ENCODE peak calls at places on chromosomes 5 and 9, in eight cellular contexts. C, G, N, L, O, V, R and D are unnamed samples.

GRCh38 chr5:142970440-142970788 is 200.2 kb downstream of the ARHGAP26 start:
- DNase-seq in R (no peak), V (no peak), C (no peak), L (no peak), O (no peak), G (no peak), N (no peak), D (no peak)

GRCh38 chr9:2638871-2639673 is 17.5 kb downstream of the VLDLR start:
- DNase-seq in L (no peak), V (no peak), O (no peak), G (no peak), R (no peak), N (no peak), C (no peak), D (no peak)

GRCh38 chr5:42887094-42887493 is 75.4 kb upstream of the SELENOP start:
- DNase-seq in V (no peak), O (no peak), C (peak; percentile 79), N (no peak), L (no peak), G (no peak), R (peak; percentile 35), D (no peak)

GRCh38 chr9:94791431-94791830 is 64.9 kb downstream of the AOPEP start:
- DNase-seq in N (no peak), G (no peak), R (no peak), L (no peak), V (no peak), C (no peak), O (no peak), D (no peak)

GRCh38 chr5:15587941-15588340 is 88.0 kb downstream of the FBXL7 start:
- DNase-seq in L (no peak), C (no peak), O (no peak), N (no peak), R (no peak), V (no peak), G (no peak), D (peak; percentile 38)

GRCh38 chr5:139133237-139133636 is 64.9 kb downstream of the SIL1 start:
- DNase-seq in C (no peak), N (no peak), R (no peak), V (no peak), G (no peak), O (no peak), L (no peak), D (no peak)

GRCh38 chr5:12837592-12837991 is 933.3 kb upstream of the CTNND2 start:
- DNase-seq in V (no peak), R (no peak), G (no peak), O (no peak), L (no peak), C (no peak), N (no peak), D (no peak)

GRCh38 chr5:35117960-35118359 is 70.2 kb upstream of the AGXT2 start:
- DNase-seq in C (peak; percentile 17), O (no peak), N (no peak), L (no peak), V (peak; percentile 14), G (peak; percentile 75), R (no peak), D (peak; percentile 80)

GRCh38 chr9:81597749-81598497 is 91.4 kb downstream of the TLE1 start:
- DNase-seq in L (no peak), O (no peak), N (no peak), R (no peak), V (no peak), C (no peak), G (no peak), D (no peak)

GRCh38 chr5:79605560-79605959 is 6.7 kb upstream of the TENT2 start:
- DNase-seq in C (no peak), O (no peak), L (no peak), G (no peak), N (no peak), R (no peak), V (no peak), D (no peak)

GRCh38 chr9:97556036-97556720 is 54.7 kb downstream of the TMOD1 start:
- DNase-seq in R (no peak), N (no peak), L (no peak), C (no peak), O (no peak), V (no peak), G (no peak), D (no peak)

GRCh38 chr5:96538831-96539250 is 105.8 kb upstream of the PCSK1 start:
- DNase-seq in O (no peak), N (no peak), R (no peak), V (no peak), G (no peak), L (no peak), C (no peak), D (peak; percentile 68)

GRCh38 chr5:13930721-13931246 is 13.7 kb downstream of the DNAH5 start:
- DNase-seq in N (no peak), G (no peak), O (no peak), R (no peak), L (no peak), V (no peak), C (no peak), D (no peak)

GRCh38 chr5:38378579-38378978 is 120.2 kb downstream of the EGFLAM start:
- DNase-seq in G (no peak), C (no peak), O (no peak), V (no peak), R (no peak), N (no peak), L (no peak), D (no peak)
- TF ChIP-seq CTCF in G (no peak), C (no peak), O (no peak), V (no peak), R (no peak), N (no peak), L (no peak), D (no peak)

DNA sequence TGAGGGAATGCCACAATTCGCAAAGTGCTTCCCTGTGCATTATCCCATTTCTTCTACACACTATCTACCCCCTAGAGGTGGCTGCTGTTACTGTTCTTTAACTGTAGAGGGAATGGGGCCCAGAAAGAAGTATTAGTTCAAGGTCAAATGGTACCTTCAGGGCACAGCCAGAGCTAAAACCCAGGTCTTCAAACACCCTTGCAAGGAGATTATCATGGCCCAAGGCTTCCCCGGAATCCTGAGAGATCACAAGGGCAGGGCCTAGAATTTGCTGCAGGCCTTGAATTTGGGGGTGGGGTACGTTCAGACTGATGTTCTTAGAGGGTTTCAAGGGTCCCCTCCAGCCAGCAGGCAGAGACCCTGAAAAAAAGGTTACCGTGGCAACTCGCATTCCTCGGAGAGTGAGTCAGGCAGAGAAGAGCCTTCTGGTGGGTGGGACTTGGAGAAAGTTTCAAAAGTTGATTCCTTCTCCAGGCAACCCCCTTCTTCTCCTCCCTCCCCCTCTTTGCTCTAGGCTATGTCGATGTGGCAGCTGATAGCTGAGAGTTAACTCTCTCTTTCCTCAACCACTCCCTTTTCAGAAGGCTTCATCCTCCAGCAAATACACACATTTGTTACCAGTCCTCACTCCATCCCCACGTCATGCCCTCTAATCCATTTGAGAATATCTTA is 1.9 kb downstream of the SPARC start:
- DNase-seq in N (no peak), R (peak; percentile 69), C (peak; percentile 88), L (peak; percentile 40), G (peak; percentile 94), V (no peak), O (no peak), D (peak; percentile 97)
- H3K4me3 ChIP-seq in N (peak overlapping the region; percentile 69), R (peak overlapping the region; percentile 75), C (peak overlapping the region; percentile 60), L (peak overlapping the region; percentile 78), G (peak overlapping the region; percentile 100), V (peak overlapping the region; percentile 76), O (peak overlapping the region; percentile 55), D (peak overlapping the region; percentile 99)

GRCh38 chr9:101486693-101487442 is 46.8 kb upstream of the RNF20 start:
- DNase-seq in O (peak; percentile 70), R (peak; percentile 28), N (peak; percentile 90), V (peak; percentile 6), L (peak; percentile 39), C (peak; percentile 70), G (no peak), D (peak; percentile 36)
- TF ChIP-seq CTCF in O (no peak), R (peak; percentile 6), N (no peak), V (no peak), L (no peak), C (no peak), G (peak; percentile 60), D (peak; percentile 2)

GRCh38 chr9:38423939-38424843 is at the start of gene IGFBPL1:
- DNase-seq in N (peak; percentile 87), C (peak; percentile 17), R (no peak), L (no peak), G (no peak), V (peak; percentile 15), O (no peak), D (no peak)
- H3K4me3 ChIP-seq in N (no peak within 1 kb of the TSS), C (no peak within 1 kb of the TSS), R (peak within 1 kb of the TSS; percentile 52), L (peak within 1 kb of the TSS; percentile 58), G (peak within 1 kb of the TSS; percentile 27), V (no peak within 1 kb of the TSS), O (peak within 1 kb of the TSS; percentile 52), D (no peak within 1 kb of the TSS)

GRCh38 chr9:69675563-69675962 is 3.4 kb upstream of the APBA1 start:
- DNase-seq in N (no peak), C (no peak), O (no peak), G (no peak), L (no peak), V (no peak), R (no peak), D (no peak)

GRCh38 chr9:69674741-69675438 is 2.7 kb upstream of the APBA1 start:
- DNase-seq in R (no peak), O (no peak), L (no peak), N (no peak), V (no peak), C (peak; percentile 45), G (peak; percentile 65), D (peak; percentile 94)

GRCh38 chr9:69671904-69672827 is at the start of gene APBA1:
- DNase-seq in O (peak; percentile 47), N (peak; percentile 94), V (peak; percentile 31), C (peak; percentile 21), L (peak; percentile 74), G (peak; percentile 10), R (peak; percentile 56), D (peak; percentile 33)

GRCh38 chr9:69672828-69673640 is 863 bp upstream of the APBA1 start:
- DNase-seq in O (peak; percentile 82), V (peak; percentile 69), C (peak; percentile 79), L (peak; percentile 84), G (peak; percentile 81), R (peak; percentile 79), N (peak; percentile 94), D (peak; percentile 84)

GRCh38 chr9:69674112-69674511 is 1.9 kb upstream of the APBA1 start:
- DNase-seq in R (no peak), L (no peak), N (no peak), C (no peak), G (no peak), V (no peak), O (no peak), D (peak; percentile 14)
- TF ChIP-seq CTCF in R (no peak), L (no peak), N (no peak), C (peak; percentile 19), G (peak; percentile 15), V (no peak), O (no peak), D (no peak)

GRCh38 chr9:19310246-19310645 is 69.8 kb downstream of the RPS6 start:
- DNase-seq in R (no peak), C (no peak), G (no peak), O (no peak), V (no peak), N (no peak), L (no peak), D (peak; percentile 2)

GRCh38 chr9:19313573-19313972 is 66.5 kb downstream of the RPS6 start:
- DNase-seq in V (no peak), L (no peak), G (no peak), R (no peak), C (no peak), O (no peak), N (no peak), D (no peak)
- H3K4me3 ChIP-seq in V (no peak overlapping the region), L (no peak overlapping the region), G (no peak overlapping the region), R (no peak overlapping the region), C (no peak overlapping the region), O (no peak overlapping the region), N (no peak overlapping the region), D (no peak overlapping the region)

GRCh38 chr5:31291323-31291854 is 97.9 kb downstream of the CDH6 start:
- DNase-seq in O (no peak), C (no peak), V (no peak), N (peak; percentile 5), G (no peak), L (no peak), R (no peak), D (no peak)
- TF ChIP-seq CTCF in O (no peak), C (peak; percentile 5), V (no peak), N (no peak), G (no peak), L (no peak), R (no peak), D (no peak)